ENCODE peak calls at places on chromosomes 5 and 9, in four cellular contexts. W is caudate nucleus, X is BE2C, L is uterus. Z is an unnamed sample.

GRCh38 chr5:161846731-161847130 is 1.2 kb upstream of the GABRA1 start:
- DNase-seq in W (no peak), L (no peak), X (no peak), Z (no peak)

GRCh38 chr9:38067892-38068615 is 973 bp downstream of the SHB start:
- DNase-seq in X (peak; percentile 38), W (no peak), L (no peak), Z (peak; percentile 58)

GRCh38 chr5:169202969-169203368 is 98.0 kb downstream of the SLIT3 start:
- DNase-seq in W (no peak), L (no peak), X (no peak), Z (no peak)

GRCh38 chr9:130054428-130054786 is 701 bp downstream of the GPR107 start:
- DNase-seq in X (no peak), L (no peak), W (no peak), Z (no peak)

GRCh38 chr5:54541823-54542783 is 24.5 kb downstream of the SNX18 start:
- DNase-seq in L (no peak), W (no peak), X (no peak), Z (no peak)

GRCh38 chr9:18761742-18762141 is 271.3 kb downstream of the SAXO1 start:
- DNase-seq in W (no peak), X (no peak), L (no peak), Z (no peak)

GRCh38 chr5:109944461-109944860 is 254.7 kb downstream of the MAN2A1 start:
- DNase-seq in W (no peak), X (no peak), L (no peak), Z (no peak)

GRCh38 chr5:473344-474192 is 30.6 kb downstream of the EXOC3 start:
- DNase-seq in W (no peak), X (peak; percentile 37), L (no peak), Z (peak; percentile 41)

GRCh38 chr5:65809817-65810531 is 88.0 kb downstream of the NLN start:
- DNase-seq in W (peak; percentile 44), X (peak; percentile 25), L (peak; percentile 56), Z (peak; percentile 21)

GRCh38 chr9:129773262-129774048 is 20.6 kb upstream of the PTGES start:
- DNase-seq in L (no peak), W (no peak), X (no peak), Z (peak; percentile 54)

GRCh38 chr9:130903194-130904069 is 6.8 kb upstream of the QRFP start:
- DNase-seq in W (no peak), L (no peak), X (no peak), Z (no peak)

GRCh38 chr9:111803924-111804323 is 9.2 kb upstream of the SHOC1 start:
- DNase-seq in W (no peak), X (no peak), L (no peak), Z (no peak)

GRCh38 chr5:565782-566445 is 41.7 kb upstream of the SLC9A3 start:
- DNase-seq in W (no peak), L (no peak), X (peak; percentile 4), Z (no peak)

GRCh38 chr5:112077180-112077579 is 320.2 kb upstream of the NREP start:
- DNase-seq in X (no peak), W (no peak), L (no peak), Z (no peak)

Z was measured in psoas muscle.